ENCODE peak calls at places on chromosomes 16 and 17, in eight cellular contexts. I is RPMI7951; Q is iris pigment epithelial cell; Y is colonic mucosa; X is neural crest cell; A is AG20443; W is HFFc6; G is effector CD4-positive, alpha-beta T cell. F is an unnamed sample.

GRCh38 chr16:53892155-53892554 is 188.2 kb downstream of the FTO start:
- DNase-seq in Q (peak; percentile 70), X (peak; percentile 71), A (peak; percentile 67), Y (peak; percentile 72), I (peak; percentile 70), W (peak; percentile 60), G (peak; percentile 8), F (peak; percentile 5)

GRCh38 chr17:8155341-8156173 is 3.4 kb upstream of the PER1 start:
- DNase-seq in Y (no peak), G (peak; percentile 6), Q (peak; percentile 38), W (no peak), I (no peak), A (no peak), X (no peak), F (peak; percentile 16)

GRCh38 chr17:15966183-15966878 is 21.4 kb downstream of the ADORA2B start:
- DNase-seq in I (no peak), X (no peak), G (no peak), W (no peak), Q (peak; percentile 70), A (no peak), Y (peak; percentile 72), F (no peak)

GRCh38 chr16:17129971-17130370 is 340.8 kb downstream of the XYLT1 start:
- DNase-seq in I (no peak), Y (no peak), X (no peak), Q (no peak), A (no peak), W (no peak), G (no peak), F (no peak)

GRCh38 chr16:1008085-1008484 is 26.5 kb downstream of the SOX8 start:
- DNase-seq in Q (no peak), I (no peak), X (no peak), Y (no peak), G (no peak), A (no peak), W (no peak), F (no peak)

GRCh38 chr17:65776890-65777289 is 215.4 kb upstream of the AXIN2 start:
- DNase-seq in Y (no peak), Q (no peak), X (no peak), G (no peak), I (no peak), W (no peak), A (no peak), F (no peak)

GRCh38 chr17:43442711-43443110 is 41.1 kb upstream of the DHX8 start:
- DNase-seq in Y (no peak), Q (peak; percentile 41), A (peak; percentile 74), X (no peak), I (peak; percentile 65), G (no peak), W (peak; percentile 46), F (no peak)

GRCh38 chr16:19517424-19518089 is 4.3 kb downstream of the GDE1 start:
- DNase-seq in A (peak; percentile 34), Y (no peak), G (no peak), I (peak; percentile 16), W (peak; percentile 58), Q (peak; percentile 85), X (no peak), F (no peak)

GRCh38 chr17:27882162-27882840 is 10.9 kb downstream of the LYRM9 start:
- DNase-seq in Q (no peak), W (no peak), A (no peak), I (no peak), G (no peak), Y (no peak), X (no peak), F (no peak)